ENCODE peak calls at places on chromosomes 3 and 15, in five cellular contexts. V, S, L, D and X are unnamed samples.

GRCh38 chr3:69197922-69198540 is 75.6 kb upstream of the LMOD3 start:
- DNase-seq in L (no peak), D (peak; percentile 68), V (no peak), S (no peak), X (no peak)

GRCh38 chr3:59412506-59412905 is 362.7 kb upstream of the CFAP20DC start:
- DNase-seq in S (no peak), V (no peak), L (no peak), D (no peak), X (no peak)

GRCh38 chr3:71486831-71487230 is 96.7 kb downstream of the FOXP1 start:
- DNase-seq in S (no peak), V (no peak), L (no peak), D (no peak), X (no peak)

GRCh38 chr3:55247666-55248065 is 239.4 kb downstream of the WNT5A start:
- DNase-seq in L (no peak), S (no peak), V (no peak), D (no peak), X (no peak)

GRCh38 chr3:21170964-21171363 is 580.0 kb downstream of the ZNF385D start:
- DNase-seq in L (no peak), D (no peak), V (no peak), S (no peak), X (peak; percentile 10)

GRCh38 chr15:81349271-81349670 is 24.7 kb downstream of the TMC3 start:
- DNase-seq in D (no peak), L (no peak), V (no peak), S (no peak), X (no peak)

GRCh38 chr15:29942144-29942543 is 119.9 kb upstream of the TJP1 start:
- DNase-seq in S (no peak), D (no peak), V (no peak), L (no peak), X (no peak)

GRCh38 chr15:55846108-55846707 is 103.3 kb upstream of the PRTG start:
- DNase-seq in S (no peak), D (no peak), V (peak; percentile 45), L (peak; percentile 77), X (peak; percentile 61)

GRCh38 chr15:75659928-75660645 is 12.4 kb downstream of the SNX33 start:
- DNase-seq in V (no peak), L (no peak), S (no peak), D (no peak), X (no peak)

GRCh38 chr15:33737687-33738606 is 230.3 kb upstream of the CHRM5 start:
- DNase-seq in D (no peak), V (peak; percentile 30), L (no peak), S (no peak), X (peak; percentile 73)

GRCh38 chr3:170918715-170919114 is 10.3 kb upstream of the EIF5A2 start:
- DNase-seq in V (no peak), D (no peak), S (no peak), L (no peak), X (no peak)

GRCh38 chr3:44074181-44074580 is 167.5 kb upstream of the TOPAZ1 start:
- DNase-seq in L (no peak), S (no peak), V (no peak), D (no peak), X (no peak)

GRCh38 chr3:71582612-71583568 is 638 bp downstream of the FOXP1 start:
- DNase-seq in L (peak; percentile 69), V (peak; percentile 76), S (peak; percentile 55), D (peak; percentile 90), X (peak; percentile 81)

GRCh38 chr3:196128172-196128843 is 46.4 kb upstream of the TFRC start:
- DNase-seq in V (no peak), D (peak; percentile 18), L (no peak), S (no peak), X (no peak)

GRCh38 chr15:22908830-22909229 is 70.4 kb downstream of the NIPA2 start:
- DNase-seq in S (no peak), L (no peak), V (no peak), D (no peak), X (no peak)

GRCh38 chr3:179276743-179277142 is 25.8 kb upstream of the KCNMB3 start:
- DNase-seq in V (no peak), D (no peak), L (no peak), S (no peak), X (no peak)

DNA sequence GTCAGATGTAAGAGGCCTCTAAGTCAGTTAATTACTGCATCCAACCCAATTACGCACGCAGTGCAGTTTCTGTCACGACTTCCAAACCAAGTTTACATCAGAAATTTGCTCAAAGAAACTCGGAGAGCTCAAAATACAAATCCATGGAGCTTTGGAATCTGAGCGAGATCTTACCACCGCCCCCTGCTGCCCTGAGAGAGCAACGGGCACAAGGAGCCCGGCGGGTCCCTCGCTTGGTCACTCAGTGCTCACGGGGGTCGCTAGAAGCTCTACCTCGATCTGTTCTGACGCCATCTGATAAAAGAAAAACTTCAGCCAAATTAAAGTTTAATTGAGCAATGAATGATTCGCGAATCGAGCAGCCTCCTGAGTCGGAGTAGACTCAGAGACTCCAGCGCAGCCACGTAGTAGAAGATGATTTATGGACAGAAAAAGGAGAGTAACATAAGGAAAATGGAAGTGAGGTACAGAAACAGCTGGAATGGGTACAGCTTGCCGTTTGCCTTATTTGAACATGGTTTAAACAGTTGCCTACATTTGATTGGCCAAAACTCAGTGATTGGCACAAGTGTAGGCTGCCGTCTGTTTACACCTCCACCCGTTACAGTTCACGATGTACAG is 232.7 kb upstream of the ATP10A start:
- DNase-seq in V (no peak), S (no peak), D (no peak), L (no peak), X (peak; percentile 29)
- TF ChIP-seq CTCF in V (peak; percentile 20), S (peak; percentile 9), D (no peak), L (no peak), X (peak; percentile 39)

GRCh38 chr3:78979083-78979482 is 788.7 kb downstream of the ROBO1 start:
- DNase-seq in V (no peak), D (no peak), S (no peak), L (no peak), X (no peak)

GRCh38 chr3:78977073-78977472 is 790.7 kb downstream of the ROBO1 start:
- DNase-seq in D (no peak), S (no peak), L (no peak), V (no peak), X (no peak)

GRCh38 chr3:78974181-78974770 is 793.5 kb downstream of the ROBO1 start:
- DNase-seq in V (no peak), S (no peak), D (no peak), L (no peak), X (no peak)

GRCh38 chr3:78976200-78976599 is 791.6 kb downstream of the ROBO1 start:
- DNase-seq in S (no peak), D (no peak), L (no peak), V (no peak), X (no peak)

GRCh38 chr3:78978037-78978436 is 789.8 kb downstream of the ROBO1 start:
- DNase-seq in D (no peak), S (no peak), V (no peak), L (no peak), X (no peak)
- TF ChIP-seq CTCF in D (no peak), S (no peak), V (peak; percentile 18), L (no peak), X (no peak)

DNA sequence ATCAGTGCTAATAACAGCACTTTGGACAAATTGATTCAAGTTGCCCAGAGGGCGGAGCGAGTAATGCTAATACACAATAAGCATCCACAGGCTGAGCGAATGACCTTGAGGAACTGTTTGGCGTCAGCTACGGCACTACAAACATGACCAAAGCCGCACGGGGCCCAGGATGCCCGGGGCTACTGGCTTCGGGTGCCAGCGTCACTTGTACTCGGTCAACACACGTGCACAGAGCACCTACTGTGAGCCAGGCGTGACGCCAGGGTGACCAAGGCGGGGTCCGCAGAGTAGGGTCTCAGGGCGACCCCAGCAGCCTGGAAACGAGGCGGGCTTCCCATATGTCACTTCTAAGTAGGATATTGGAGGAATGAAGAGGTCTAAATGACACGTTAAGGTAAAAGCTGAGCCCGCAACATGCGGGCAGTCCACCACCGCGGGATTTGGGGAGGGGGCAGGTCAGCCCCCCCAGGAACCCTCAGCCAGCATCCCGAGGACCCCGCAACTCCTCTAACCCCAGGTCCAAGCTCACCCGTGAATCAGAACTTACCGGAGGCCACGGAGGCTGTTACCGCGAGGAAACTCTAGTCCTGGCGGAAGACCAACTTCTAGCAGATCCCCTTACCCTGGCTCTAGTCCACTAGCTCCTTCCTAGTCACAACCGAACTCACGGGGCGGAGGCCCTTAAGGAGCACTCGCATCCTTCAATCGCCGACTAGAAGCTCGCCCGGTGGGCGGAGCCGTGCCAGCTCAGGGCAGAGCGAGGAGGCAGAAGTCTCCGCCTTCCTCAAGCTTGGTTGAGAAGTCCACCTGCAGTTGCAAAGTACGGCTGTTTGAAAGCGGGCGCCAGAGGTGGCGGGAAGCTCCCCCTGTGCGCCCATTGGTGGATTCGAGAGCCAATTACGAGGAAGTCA is at the start of gene CEP152:
- DNase-seq in S (peak; percentile 95), L (peak; percentile 98), D (peak; percentile 99), V (peak; percentile 99), X (peak; percentile 99)
- TF ChIP-seq CTCF in S (no peak), L (no peak), D (no peak), V (no peak), X (no peak)

GRCh38 chr15:101567089-101567488 is 77.6 kb upstream of the PCSK6 start:
- DNase-seq in L (no peak), D (no peak), S (no peak), V (no peak), X (no peak)

GRCh38 chr15:101565377-101565776 is 75.9 kb upstream of the PCSK6 start:
- DNase-seq in L (no peak), D (no peak), S (no peak), V (no peak), X (no peak)

GRCh38 chr15:101568821-101569555 is 79.5 kb upstream of the PCSK6 start:
- DNase-seq in V (no peak), D (no peak), S (no peak), L (no peak), X (no peak)

GRCh38 chr15:101570238-101570637 is 80.7 kb upstream of the PCSK6 start:
- DNase-seq in D (no peak), V (no peak), S (no peak), L (no peak), X (no peak)

GRCh38 chr15:101568304-101568703 is 78.8 kb upstream of the PCSK6 start:
- DNase-seq in D (no peak), S (no peak), V (no peak), L (no peak), X (no peak)
- TF ChIP-seq CTCF in D (no peak), S (no peak), V (no peak), L (no peak), X (no peak)

GRCh38 chr3:12139111-12139511 is 19.6 kb downstream of the TIMP4 start:
- DNase-seq in L (peak; percentile 49), D (no peak), S (no peak), V (no peak), X (peak; percentile 40)
- TF ChIP-seq CTCF in L (peak; percentile 62), D (no peak), S (no peak), V (peak; percentile 35), X (peak; percentile 60)

GRCh38 chr15:27027229-27027628 is 56.2 kb downstream of the GABRG3 start:
- DNase-seq in V (no peak), D (no peak), L (no peak), S (no peak), X (no peak)
- TF ChIP-seq CTCF in V (no peak), D (no peak), L (no peak), S (no peak), X (no peak)

GRCh38 chr3:45544719-45545296 is 49.7 kb upstream of the LIMD1 start:
- DNase-seq in D (no peak), S (no peak), V (no peak), L (no peak), X (no peak)
- TF ChIP-seq CTCF in D (no peak), S (no peak), V (no peak), L (no peak), X (no peak)